ENCODE peak calls at places on chromosomes 7 and 10, in eight cellular contexts. A is K562, Y is brain microvascular endothelial cell, H is psoas muscle, L is HCT116, Q is dorsolateral prefrontal cortex, V is ovary, J is cardiac muscle cell. C is an unnamed sample.

GRCh38 chr7:132735476-132735875 is 159.2 kb upstream of the PLXNA4 start:
- DNase-seq in A (no peak), Y (no peak), H (no peak), L (no peak), Q (no peak), V (no peak), J (no peak), C (no peak)

GRCh38 chr7:156178214-156178613 is 366.0 kb upstream of the SHH start:
- DNase-seq in A (no peak), Y (no peak), H (no peak), L (no peak), Q (no peak), V (no peak), J (no peak), C (no peak)

GRCh38 chr7:36048902-36049240 is 104.2 kb upstream of the EEPD1 start:
- DNase-seq in A (no peak), Y (no peak), H (no peak), L (no peak), Q (no peak), V (no peak), J (no peak), C (no peak)

GRCh38 chr10:124367936-124368335 is 50.8 kb downstream of the OAT start:
- DNase-seq in A (no peak), Y (no peak), H (no peak), L (no peak), Q (no peak), V (no peak), J (no peak), C (no peak)

GRCh38 chr10:131653140-131653539 is 247.7 kb upstream of the PPP2R2D start:
- DNase-seq in A (no peak), Y (no peak), H (no peak), L (no peak), Q (no peak), V (no peak), J (no peak), C (no peak)

GRCh38 chr10:112137381-112137987 is 46.1 kb downstream of the GPAM start:
- DNase-seq in A (peak), Y (peak), H (peak), L (peak), Q (peak), V (peak), J (peak), C (peak)

GRCh38 chr7:1514993-1515392 is 10.8 kb upstream of the INTS1 start:
- DNase-seq in A (no peak), Y (no peak), H (no peak), L (no peak), Q (no peak), V (no peak), J (no peak), C (no peak)

GRCh38 chr7:7175075-7175695 is 7.2 kb upstream of the C1GALT1 start:
- DNase-seq in A (no peak), Y (no peak), H (no peak), L (no peak), Q (no peak), V (no peak), J (no peak), C (no peak)

GRCh38 chr10:53980210-53980609 is 820.8 kb downstream of the PCDH15 start:
- DNase-seq in A (no peak), Y (no peak), H (no peak), L (no peak), Q (no peak), V (no peak), J (no peak), C (no peak)

GRCh38 chr10:124534231-124534798 is 72.7 kb downstream of the LHPP start:
- DNase-seq in A (no peak), Y (no peak), H (no peak), L (no peak), Q (peak), V (peak), J (peak), C (no peak)

GRCh38 chr7:34675749-34676374 is 17.8 kb downstream of the NPSR1 start:
- DNase-seq in A (peak), Y (no peak), H (no peak), L (peak), Q (no peak), V (no peak), J (peak), C (no peak)

GRCh38 chr7:131941291-131941690 is 384.9 kb upstream of the PODXL start:
- DNase-seq in A (no peak), Y (no peak), H (no peak), L (no peak), Q (no peak), V (no peak), J (no peak), C (no peak)

GRCh38 chr10:118721005-118721876 is 33.5 kb downstream of the CACUL1 start:
- DNase-seq in A (peak), Y (peak), H (no peak), L (peak), Q (no peak), V (peak), J (peak), C (peak)

GRCh38 chr7:46468753-46469356 is 547.8 kb upstream of the IGFBP3 start:
- DNase-seq in A (peak), Y (no peak), H (no peak), L (peak), Q (no peak), V (no peak), J (peak), C (no peak)

GRCh38 chr7:37208528-37208927 is 240.1 kb downstream of the ELMO1 start:
- DNase-seq in A (peak), Y (peak), H (peak), L (peak), Q (peak), V (peak), J (peak), C (peak)

GRCh38 chr7:7803597-7804229 is 85.3 kb upstream of the RPA3 start:
- DNase-seq in A (no peak), Y (no peak), H (no peak), L (no peak), Q (no peak), V (no peak), J (no peak), C (no peak)

GRCh38 chr10:2619472-2619871 is 447.9 kb upstream of the PFKP start:
- DNase-seq in A (peak), Y (no peak), H (no peak), L (no peak), Q (no peak), V (no peak), J (peak), C (no peak)

GRCh38 chr10:3361640-3362039 is 189.1 kb upstream of the PITRM1 start:
- DNase-seq in A (no peak), Y (no peak), H (no peak), L (no peak), Q (no peak), V (no peak), J (no peak), C (no peak)

GRCh38 chr7:146176790-146177189 is 60.2 kb downstream of the CNTNAP2 start:
- DNase-seq in A (no peak), Y (no peak), H (no peak), L (no peak), Q (no peak), V (no peak), J (peak), C (no peak)

GRCh38 chr7:131010714-131011436 is 276.9 kb upstream of the KLF14 start:
- DNase-seq in A (no peak), Y (no peak), H (no peak), L (no peak), Q (no peak), V (no peak), J (no peak), C (no peak)

GRCh38 chr7:147412782-147413186 is 1177.8 kb upstream of the C7orf33 start:
- DNase-seq in A (no peak), Y (peak), H (no peak), L (no peak), Q (no peak), V (no peak), J (no peak), C (no peak)

GRCh38 chr10:21488246-21488953 is 37.1 kb downstream of the SKIDA1 start:
- DNase-seq in A (no peak), Y (no peak), H (no peak), L (no peak), Q (no peak), V (no peak), J (peak), C (no peak)

GRCh38 chr10:116891208-116891607 is 41.9 kb downstream of the ENO4 start:
- DNase-seq in A (no peak), Y (peak), H (no peak), L (no peak), Q (peak), V (no peak), J (no peak), C (peak)

GRCh38 chr10:80513106-80513505 is 24.6 kb upstream of the SH2D4B start:
- DNase-seq in A (no peak), Y (no peak), H (no peak), L (no peak), Q (no peak), V (no peak), J (no peak), C (no peak)

GRCh38 chr10:86687750-86688149 is 19.4 kb downstream of the LDB3 start:
- DNase-seq in A (no peak), Y (no peak), H (no peak), L (no peak), Q (no peak), V (no peak), J (no peak), C (no peak)

GRCh38 chr10:31466313-31466712 is 147.3 kb downstream of the ZEB1 start:
- DNase-seq in A (no peak), Y (no peak), H (no peak), L (no peak), Q (no peak), V (no peak), J (no peak), C (no peak)

GRCh38 chr7:56175784-56176183 is 59.6 kb upstream of the NUPR2 start:
- DNase-seq in A (no peak), Y (no peak), H (no peak), L (no peak), Q (no peak), V (no peak), J (no peak), C (no peak)

GRCh38 chr10:18005781-18006456 is 54.2 kb downstream of the SLC39A12 start:
- DNase-seq in A (no peak), Y (peak), H (no peak), L (no peak), Q (no peak), V (no peak), J (no peak), C (no peak)

GRCh38 chr7:151598045-151598444 is 78.3 kb upstream of the RHEB start:
- DNase-seq in A (no peak), Y (peak), H (no peak), L (peak), Q (no peak), V (no peak), J (no peak), C (no peak)

GRCh38 chr7:140534743-140535142 is 55.4 kb upstream of the MKRN1 start:
- DNase-seq in A (no peak), Y (no peak), H (no peak), L (no peak), Q (no peak), V (peak), J (no peak), C (no peak)

GRCh38 chr7:105304040-105304895 is 84.5 kb downstream of the SRPK2 start:
- DNase-seq in A (no peak), Y (peak), H (no peak), L (peak), Q (peak), V (no peak), J (no peak), C (no peak)

GRCh38 chr7:44769381-44770209 is 20.9 kb downstream of the ZMIZ2 start:
- DNase-seq in A (no peak), Y (peak), H (no peak), L (no peak), Q (no peak), V (no peak), J (no peak), C (no peak)

GRCh38 chr10:73807471-73807870 is 3.9 kb downstream of the NDST2 start:
- DNase-seq in A (no peak), Y (no peak), H (no peak), L (no peak), Q (no peak), V (no peak), J (no peak), C (no peak)

GRCh38 chr7:127799535-127800305 is 147.7 kb downstream of the SND1 start:
- DNase-seq in A (no peak), Y (no peak), H (no peak), L (no peak), Q (no peak), V (no peak), J (no peak), C (no peak)
- H3K27ac ChIP-seq in A (no peak), Y (no peak), H (no peak), L (no peak), Q (no peak), V (no peak), J (no peak), C (no peak)

GRCh38 chr10:97612386-97612785 is 20.9 kb downstream of the MORN4 start:
- DNase-seq in A (peak), Y (peak), H (no peak), L (peak), Q (no peak), V (no peak), J (peak), C (no peak)
- TF ChIP-seq CTCF in A (peak), Y (peak), H (peak), L (peak), Q (no peak), V (no peak), J (peak), C (no peak)

DNA sequence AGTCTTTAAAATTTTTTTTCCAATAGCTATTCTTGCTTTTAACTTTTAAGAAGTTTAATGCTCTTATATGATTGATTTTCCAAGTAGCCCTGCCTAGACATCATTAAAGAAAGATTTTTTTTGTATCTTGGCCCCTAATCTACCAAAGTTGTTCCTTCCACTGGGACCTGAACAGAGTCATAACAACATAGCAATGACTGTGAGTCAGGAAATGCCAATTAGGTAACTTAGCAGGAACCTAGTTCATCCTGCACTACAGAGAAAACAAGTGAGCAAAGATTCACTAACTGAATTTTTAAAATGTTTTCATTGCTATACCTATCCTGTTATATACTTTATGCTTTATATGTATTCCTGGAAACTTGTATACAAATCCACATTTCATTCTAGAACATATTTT is 284.7 kb downstream of the BICC1 start:
- DNase-seq in A (no peak), Y (no peak), H (no peak), L (no peak), Q (no peak), V (no peak), J (no peak), C (no peak)
- H3K27ac ChIP-seq in A (no peak), Y (no peak), H (no peak), L (no peak), Q (no peak), V (no peak), J (no peak), C (no peak)

GRCh38 chr7:135414208-135414607 is 95.7 kb downstream of the CNOT4 start:
- DNase-seq in A (no peak), Y (no peak), H (no peak), L (no peak), Q (no peak), V (no peak), J (no peak), C (no peak)

GRCh38 chr7:135410546-135410942 is 99.4 kb downstream of the CNOT4 start:
- DNase-seq in A (no peak), Y (no peak), H (no peak), L (no peak), Q (no peak), V (no peak), J (no peak), C (no peak)

GRCh38 chr7:135411098-135411497 is 98.8 kb downstream of the CNOT4 start:
- DNase-seq in A (no peak), Y (no peak), H (no peak), L (no peak), Q (no peak), V (no peak), J (no peak), C (no peak)

GRCh38 chr7:135416431-135416830 is 93.5 kb downstream of the CNOT4 start:
- DNase-seq in A (no peak), Y (no peak), H (no peak), L (no peak), Q (no peak), V (no peak), J (no peak), C (no peak)

DNA sequence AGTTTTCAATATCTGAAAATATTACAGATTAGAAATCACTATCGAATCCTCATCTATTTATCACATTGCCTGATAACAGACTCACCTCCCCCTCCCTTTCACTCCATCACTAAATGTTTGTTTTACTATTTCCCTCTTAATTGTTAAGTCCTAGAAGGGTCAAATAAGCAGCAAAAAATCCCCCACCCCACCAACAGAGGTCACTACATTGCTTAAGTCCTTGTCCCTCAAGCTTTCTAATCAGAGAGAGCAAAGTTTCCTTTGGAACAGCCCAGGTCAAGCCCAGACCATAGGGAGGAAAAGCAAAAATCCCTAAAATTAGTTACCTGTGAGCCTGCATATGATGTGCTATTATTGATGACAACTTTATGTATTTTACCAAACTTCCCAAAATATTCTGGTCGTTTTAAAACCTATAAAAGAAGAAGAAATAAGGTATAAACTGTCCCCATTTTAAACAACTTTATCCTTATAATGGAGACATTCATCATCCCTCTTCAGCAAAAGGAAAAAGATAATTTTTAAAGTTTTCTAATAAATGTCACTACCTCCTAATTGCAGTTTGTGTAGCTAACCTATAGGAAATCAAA is 95.0 kb downstream of the CNOT4 start:
- DNase-seq in A (peak), Y (peak), H (no peak), L (peak), Q (no peak), V (no peak), J (peak), C (peak)
- TF ChIP-seq CTCF in A (peak), Y (peak), H (peak), L (peak), Q (no peak), V (no peak), J (peak), C (peak)

GRCh38 chr10:28892818-28893547 is 215.7 kb downstream of the BAMBI start:
- DNase-seq in A (no peak), Y (peak), H (no peak), L (no peak), Q (no peak), V (no peak), J (no peak), C (no peak)
- H3K27ac ChIP-seq in A (no peak), Y (no peak), H (no peak), L (no peak), Q (no peak), V (no peak), J (no peak), C (no peak)

DNA sequence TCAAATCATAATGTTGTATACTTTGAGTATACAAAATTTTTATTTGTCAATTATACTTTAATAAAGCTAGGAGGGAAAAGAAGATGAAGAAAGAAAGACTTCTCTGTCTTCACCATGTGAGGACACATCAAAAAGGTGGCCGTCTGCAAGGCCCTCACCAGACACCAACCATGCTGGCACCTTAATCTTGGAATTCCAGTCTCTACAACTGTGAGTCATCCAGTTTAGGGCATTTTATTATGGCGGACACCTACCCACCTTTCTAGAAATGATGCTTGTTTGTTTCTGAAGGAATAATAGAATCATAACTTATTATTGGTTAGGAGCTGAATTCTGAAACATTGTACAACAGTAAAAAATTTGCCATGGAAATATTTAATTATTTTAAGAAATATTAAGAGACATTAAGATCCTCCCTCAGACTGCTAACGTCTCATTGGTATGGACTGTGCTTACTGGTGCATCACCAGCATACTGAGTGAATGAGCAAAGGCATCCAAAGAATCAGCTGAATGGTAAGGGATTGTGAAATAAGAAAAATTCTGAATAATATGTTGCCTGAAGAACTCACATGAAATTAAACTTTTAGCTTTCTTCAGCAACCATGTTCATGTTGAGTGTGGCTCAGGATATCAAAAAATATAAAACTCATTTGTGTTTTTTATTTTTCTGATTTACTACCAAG is 536.6 kb downstream of the HTR7 start:
- DNase-seq in A (no peak), Y (peak), H (no peak), L (no peak), Q (no peak), V (no peak), J (no peak), C (no peak)
- TF ChIP-seq CTCF in A (no peak), Y (no peak), H (no peak), L (no peak), Q (no peak), V (no peak), J (no peak), C (no peak)